ENCODE peak calls at places on chromosomes 6 and 20, in five cellular contexts. One of them, this sample, is unnamed.

GRCh38 chr6:31495580-31495979 is 2.4 kb upstream of the MICB start:
- DNase-seq in NT2/D1: no peak
- DNase-seq in HepG2: no peak
- DNase-seq in H1: no peak
- DNase-seq in GM12878: no peak
- DNase-seq in this sample: no peak

GRCh38 chr6:165511807-165512206 is 151.2 kb downstream of the PDE10A start:
- DNase-seq in NT2/D1: no peak
- DNase-seq in HepG2: no peak
- DNase-seq in H1: no peak
- DNase-seq in GM12878: peak; percentile 8
- DNase-seq in this sample: no peak

GRCh38 chr20:35318502-35319157 is 26.4 kb upstream of the FAM83C start:
- DNase-seq in NT2/D1: no peak
- DNase-seq in HepG2: peak; percentile 71
- DNase-seq in H1: no peak
- DNase-seq in GM12878: no peak
- DNase-seq in this sample: no peak

GRCh38 chr6:30645989-30646388 is 944 bp upstream of the C6orf136 start:
- DNase-seq in NT2/D1: no peak
- DNase-seq in HepG2: no peak
- DNase-seq in H1: no peak
- DNase-seq in GM12878: no peak
- DNase-seq in this sample: no peak

GRCh38 chr6:50180646-50181045 is 130.9 kb upstream of the DEFB112 start:
- DNase-seq in NT2/D1: no peak
- DNase-seq in HepG2: no peak
- DNase-seq in H1: no peak
- DNase-seq in GM12878: no peak
- DNase-seq in this sample: no peak

GRCh38 chr6:144989319-144990099 is 704.4 kb downstream of the UTRN start:
- DNase-seq in NT2/D1: no peak
- DNase-seq in HepG2: no peak
- DNase-seq in H1: no peak
- DNase-seq in GM12878: no peak
- DNase-seq in this sample: no peak

GRCh38 chr6:7085911-7086310 is 21.9 kb upstream of the RREB1 start:
- DNase-seq in NT2/D1: no peak
- DNase-seq in HepG2: no peak
- DNase-seq in H1: no peak
- DNase-seq in GM12878: no peak
- DNase-seq in this sample: no peak

GRCh38 chr6:73669005-73669404 is 15.2 kb upstream of the SLC17A5 start:
- DNase-seq in NT2/D1: no peak
- DNase-seq in HepG2: no peak
- DNase-seq in H1: no peak
- DNase-seq in GM12878: no peak
- DNase-seq in this sample: no peak

GRCh38 chr20:51958636-51959542 is 156.6 kb upstream of the SALL4 start:
- DNase-seq in NT2/D1: no peak
- DNase-seq in HepG2: no peak
- DNase-seq in H1: no peak
- DNase-seq in GM12878: no peak
- DNase-seq in this sample: no peak

GRCh38 chr6:166862287-166862977 is 93.9 kb downstream of the RNASET2 start:
- DNase-seq in NT2/D1: peak; percentile 39
- DNase-seq in HepG2: no peak
- DNase-seq in H1: peak; percentile 81
- DNase-seq in GM12878: no peak
- DNase-seq in this sample: peak; percentile 74

GRCh38 chr6:25449774-25450173 is 170.6 kb downstream of the CARMIL1 start:
- DNase-seq in NT2/D1: peak; percentile 8
- DNase-seq in HepG2: no peak
- DNase-seq in H1: no peak
- DNase-seq in GM12878: no peak
- DNase-seq in this sample: peak; percentile 60

GRCh38 chr6:45411959-45412358 is 34.2 kb upstream of the SUPT3H start:
- DNase-seq in NT2/D1: no peak
- DNase-seq in HepG2: no peak
- DNase-seq in H1: no peak
- DNase-seq in GM12878: no peak
- DNase-seq in this sample: no peak

GRCh38 chr6:144149894-144150672 is at the start of gene STX11:
- DNase-seq in NT2/D1: no peak
- DNase-seq in HepG2: no peak
- DNase-seq in H1: peak; percentile 80
- DNase-seq in GM12878: peak; percentile 57
- DNase-seq in this sample: peak; percentile 72

GRCh38 chr20:44528309-44528708 is 6.4 kb upstream of the SERINC3 start:
- DNase-seq in NT2/D1: no peak
- DNase-seq in HepG2: no peak
- DNase-seq in H1: no peak
- DNase-seq in GM12878: no peak
- DNase-seq in this sample: no peak

GRCh38 chr6:152993847-152994246 is 8.7 kb downstream of the MTRF1L start:
- DNase-seq in NT2/D1: no peak
- DNase-seq in HepG2: no peak
- DNase-seq in H1: no peak
- DNase-seq in GM12878: no peak
- DNase-seq in this sample: no peak

GRCh38 chr6:152993431-152993830 is 9.1 kb downstream of the MTRF1L start:
- DNase-seq in NT2/D1: no peak
- DNase-seq in HepG2: peak; percentile 30
- DNase-seq in H1: no peak
- DNase-seq in GM12878: no peak
- DNase-seq in this sample: peak; percentile 23
- TF ChIP-seq SUZ12 in NT2/D1: no peak
- TF ChIP-seq SUZ12 in HepG2: no peak
- TF ChIP-seq SUZ12 in H1: no peak
- TF ChIP-seq SUZ12 in GM12878: no peak
- TF ChIP-seq SUZ12 in this sample: no peak

DNA sequence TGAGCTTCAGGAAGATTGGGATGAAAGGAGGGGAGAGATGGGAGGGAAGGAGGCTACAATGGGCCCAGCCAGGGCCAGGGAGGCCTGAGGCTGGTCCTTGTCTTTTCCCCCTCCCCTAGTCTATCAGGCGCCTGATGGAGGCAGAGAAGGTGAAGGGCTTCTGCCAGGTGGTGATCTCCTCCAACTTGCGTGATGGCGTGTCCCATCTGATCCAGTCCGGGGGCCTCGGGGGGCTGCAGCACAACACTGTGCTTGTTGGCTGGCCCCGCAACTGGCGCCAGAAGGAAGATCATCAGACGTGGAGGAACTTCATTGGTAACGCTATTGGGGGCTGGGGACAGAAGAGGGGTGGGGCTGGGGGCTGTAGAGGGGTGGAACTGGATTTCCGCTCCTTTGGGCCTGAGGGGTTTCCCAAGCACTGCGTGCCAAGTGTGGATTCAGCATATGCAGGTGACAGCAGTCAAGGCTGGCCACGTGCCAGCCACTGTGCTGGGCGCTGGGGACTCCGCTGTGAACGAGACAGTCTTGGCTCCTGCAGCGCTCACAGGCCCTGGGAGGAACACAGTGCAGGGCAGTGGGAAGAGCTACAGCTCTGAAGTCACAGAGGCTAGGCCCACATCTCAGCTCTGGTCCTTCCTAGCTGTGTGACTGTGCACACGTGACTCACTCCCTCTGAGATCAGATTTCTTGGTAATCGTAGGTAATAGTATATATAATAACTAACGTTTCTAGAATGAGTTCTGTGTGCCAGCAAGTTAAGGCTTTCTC is 22.7 kb downstream of the SLC12A5 start:
- DNase-seq in NT2/D1: no peak
- DNase-seq in HepG2: no peak
- DNase-seq in H1: no peak
- DNase-seq in GM12878: no peak
- DNase-seq in this sample: no peak
- TF ChIP-seq SUZ12 in NT2/D1: no peak
- TF ChIP-seq SUZ12 in HepG2: no peak
- TF ChIP-seq SUZ12 in H1: no peak
- TF ChIP-seq SUZ12 in GM12878: no peak
- TF ChIP-seq SUZ12 in this sample: no peak

DNA sequence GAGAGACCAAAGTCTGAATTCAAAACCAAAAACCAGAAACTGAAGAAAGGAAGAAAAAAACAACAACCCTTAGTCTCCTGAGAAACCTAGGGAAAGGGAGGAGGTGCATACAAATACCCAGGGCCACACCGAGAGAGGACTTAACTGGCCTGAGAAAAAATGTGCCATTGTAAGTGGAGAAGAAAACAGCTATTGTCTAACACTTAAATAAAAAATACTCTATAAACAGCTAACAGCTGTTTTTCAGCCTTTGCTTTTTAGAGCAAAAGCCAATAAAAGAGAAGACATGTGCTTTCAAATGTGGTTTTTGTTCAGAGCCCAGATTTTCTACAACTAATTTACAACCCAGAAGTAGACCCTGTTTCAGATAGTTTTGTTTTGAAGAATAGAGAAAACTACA is 56.0 kb upstream of the SLC22A16 start:
- DNase-seq in NT2/D1: no peak
- DNase-seq in HepG2: no peak
- DNase-seq in H1: no peak
- DNase-seq in GM12878: no peak
- DNase-seq in this sample: no peak
- TF ChIP-seq SUZ12 in NT2/D1: no peak
- TF ChIP-seq SUZ12 in HepG2: no peak
- TF ChIP-seq SUZ12 in H1: no peak
- TF ChIP-seq SUZ12 in GM12878: no peak
- TF ChIP-seq SUZ12 in this sample: no peak

DNA sequence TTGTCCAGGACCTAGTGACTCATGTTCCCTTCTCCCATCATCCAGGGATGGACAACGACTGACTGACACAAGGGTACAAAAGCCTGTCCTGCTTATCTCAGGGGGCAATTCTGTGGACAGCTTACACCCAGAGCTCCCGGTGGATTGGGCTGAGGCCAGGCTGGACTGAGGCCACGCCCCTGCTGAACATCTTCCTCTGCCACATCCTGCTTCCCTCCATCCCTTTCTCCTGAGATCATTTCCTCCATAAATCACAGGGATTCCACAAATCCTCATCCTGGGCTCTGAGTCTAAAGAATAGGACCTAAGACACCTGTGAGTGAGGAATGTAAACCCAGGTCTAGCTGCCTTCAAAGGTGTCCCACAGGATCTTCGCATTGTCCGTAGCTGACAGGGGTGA is 30.4 kb upstream of the RNF24 start:
- DNase-seq in NT2/D1: no peak
- DNase-seq in HepG2: no peak
- DNase-seq in H1: no peak
- DNase-seq in GM12878: no peak
- DNase-seq in this sample: no peak
- TF ChIP-seq SUZ12 in NT2/D1: no peak
- TF ChIP-seq SUZ12 in HepG2: no peak
- TF ChIP-seq SUZ12 in H1: no peak
- TF ChIP-seq SUZ12 in GM12878: no peak
- TF ChIP-seq SUZ12 in this sample: no peak